ENCODE peak calls at places on chromosome 22, in five cellular contexts. T, R, E, G and D are unnamed samples.

GRCh38 chr22:22042009-22042408 is 59.4 kb upstream of the TOP3B start:
- DNase-seq in R (no peak), T (no peak), E (no peak), G (no peak), D (no peak)

GRCh38 chr22:41739576-41739975 is 40.3 kb downstream of the MEI1 start:
- DNase-seq in R (no peak), E (no peak), T (no peak), G (no peak), D (no peak)

GRCh38 chr22:37472418-37473006 is 13.7 kb downstream of the MFNG start:
- DNase-seq in R (no peak), T (no peak), E (no peak), G (peak), D (no peak)

GRCh38 chr22:36512333-36512732 is 5.5 kb upstream of the FOXRED2 start:
- DNase-seq in R (no peak), E (no peak), T (no peak), G (no peak), D (no peak)

GRCh38 chr22:49995059-49995412 is 17.5 kb downstream of the IL17REL start:
- DNase-seq in R (no peak), G (no peak), T (no peak), E (no peak), D (no peak)

GRCh38 chr22:27192135-27192900 is 534.9 kb downstream of the MIAT start:
- DNase-seq in E (no peak), R (no peak), T (no peak), G (no peak), D (no peak)

GRCh38 chr22:49213731-49214352 is 613.8 kb downstream of the BRD1 start:
- DNase-seq in G (no peak), T (peak), R (no peak), E (no peak), D (peak)

GRCh38 chr22:46897246-46897623 is 134.8 kb downstream of the TBC1D22A start:
- DNase-seq in E (peak), T (no peak), G (no peak), R (no peak), D (no peak)

GRCh38 chr22:22709719-22710445 is 65.5 kb downstream of the GGTLC2 start:
- DNase-seq in E (peak), G (no peak), T (peak), R (no peak), D (no peak)

GRCh38 chr22:28332410-28332809 is 347.2 kb downstream of the TTC28 start:
- DNase-seq in R (no peak), T (no peak), E (no peak), G (no peak), D (no peak)

GRCh38 chr22:29523761-29524160 is 29.8 kb downstream of the THOC5 start:
- DNase-seq in R (no peak), E (no peak), G (no peak), T (no peak), D (no peak)

GRCh38 chr22:29520851-29521250 is 32.7 kb downstream of the THOC5 start:
- DNase-seq in R (no peak), G (no peak), T (no peak), E (no peak), D (no peak)

GRCh38 chr22:29528144-29528543 is 25.4 kb downstream of the THOC5 start:
- DNase-seq in T (no peak), R (no peak), E (no peak), G (no peak), D (no peak)

GRCh38 chr22:29521526-29521925 is 32.0 kb downstream of the THOC5 start:
- DNase-seq in R (no peak), G (no peak), E (no peak), T (no peak), D (no peak)

GRCh38 chr22:29524440-29525191 is 28.9 kb downstream of the THOC5 start:
- DNase-seq in T (no peak), E (peak), G (peak), R (no peak), D (peak)
- TF ChIP-seq CTCF in T (peak), E (no peak), G (peak), R (no peak), D (peak)

DNA sequence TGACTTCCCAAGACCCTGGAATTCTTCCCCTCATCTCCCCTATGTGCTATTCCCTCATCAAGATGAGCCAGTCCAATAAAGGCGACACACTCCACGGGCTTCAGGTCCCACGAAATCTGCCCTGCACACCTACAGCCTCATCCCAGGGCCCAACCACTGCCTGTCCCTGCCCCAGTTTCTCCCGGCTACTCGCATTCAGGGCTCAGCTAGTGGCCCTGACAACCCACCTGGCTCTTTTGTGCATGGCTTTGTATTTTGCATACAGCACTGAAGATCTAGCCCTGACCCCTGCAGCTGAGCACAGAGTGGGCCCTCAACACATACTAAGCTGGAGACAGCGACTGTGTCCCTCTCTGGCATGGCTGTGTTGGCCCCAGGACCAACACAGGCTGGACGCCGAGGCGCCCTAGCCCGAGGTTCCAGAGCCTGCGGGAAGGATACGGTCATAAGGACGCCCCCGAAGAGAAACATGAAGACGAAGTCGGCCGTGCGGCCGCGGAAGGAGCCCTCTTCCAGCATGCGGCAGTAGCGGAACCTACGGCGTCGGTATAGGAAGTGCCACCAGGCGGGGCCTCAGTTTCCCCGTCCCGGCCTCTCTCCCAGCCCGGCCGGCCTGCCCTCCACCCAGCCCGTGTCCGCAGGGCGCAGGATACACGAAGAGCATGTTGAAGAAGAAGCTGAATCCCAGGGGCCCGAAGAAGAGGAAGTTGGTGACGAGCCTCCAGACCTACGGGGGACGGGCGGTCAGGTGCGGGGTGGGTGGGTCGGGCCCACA is 708 bp downstream of the DERL3 start:
- DNase-seq in T (peak), E (no peak), R (no peak), G (no peak), D (no peak)
- H3K4me3 ChIP-seq in T (peak), E (peak), R (no peak), G (peak), D (peak)

GRCh38 chr22:19988965-19989724 is 27.5 kb downstream of the ARVCF start:
- DNase-seq in G (no peak), R (no peak), E (no peak), T (peak), D (no peak)

GRCh38 chr22:19986410-19987341 is 29.9 kb downstream of the ARVCF start:
- DNase-seq in T (peak), G (peak), R (peak), E (peak), D (peak)

GRCh38 chr22:19989725-19990067 is 26.9 kb downstream of the ARVCF start:
- DNase-seq in E (no peak), T (peak), G (no peak), R (no peak), D (no peak)

GRCh38 chr22:19987394-19988306 is 29.0 kb downstream of the ARVCF start:
- DNase-seq in R (no peak), G (no peak), E (no peak), T (peak), D (no peak)

GRCh38 chr22:19988331-19988808 is 28.3 kb downstream of the ARVCF start:
- DNase-seq in R (no peak), G (no peak), E (no peak), T (peak), D (no peak)
- H3K27ac ChIP-seq in R (no peak), G (no peak), E (no peak), T (no peak), D (peak)

DNA sequence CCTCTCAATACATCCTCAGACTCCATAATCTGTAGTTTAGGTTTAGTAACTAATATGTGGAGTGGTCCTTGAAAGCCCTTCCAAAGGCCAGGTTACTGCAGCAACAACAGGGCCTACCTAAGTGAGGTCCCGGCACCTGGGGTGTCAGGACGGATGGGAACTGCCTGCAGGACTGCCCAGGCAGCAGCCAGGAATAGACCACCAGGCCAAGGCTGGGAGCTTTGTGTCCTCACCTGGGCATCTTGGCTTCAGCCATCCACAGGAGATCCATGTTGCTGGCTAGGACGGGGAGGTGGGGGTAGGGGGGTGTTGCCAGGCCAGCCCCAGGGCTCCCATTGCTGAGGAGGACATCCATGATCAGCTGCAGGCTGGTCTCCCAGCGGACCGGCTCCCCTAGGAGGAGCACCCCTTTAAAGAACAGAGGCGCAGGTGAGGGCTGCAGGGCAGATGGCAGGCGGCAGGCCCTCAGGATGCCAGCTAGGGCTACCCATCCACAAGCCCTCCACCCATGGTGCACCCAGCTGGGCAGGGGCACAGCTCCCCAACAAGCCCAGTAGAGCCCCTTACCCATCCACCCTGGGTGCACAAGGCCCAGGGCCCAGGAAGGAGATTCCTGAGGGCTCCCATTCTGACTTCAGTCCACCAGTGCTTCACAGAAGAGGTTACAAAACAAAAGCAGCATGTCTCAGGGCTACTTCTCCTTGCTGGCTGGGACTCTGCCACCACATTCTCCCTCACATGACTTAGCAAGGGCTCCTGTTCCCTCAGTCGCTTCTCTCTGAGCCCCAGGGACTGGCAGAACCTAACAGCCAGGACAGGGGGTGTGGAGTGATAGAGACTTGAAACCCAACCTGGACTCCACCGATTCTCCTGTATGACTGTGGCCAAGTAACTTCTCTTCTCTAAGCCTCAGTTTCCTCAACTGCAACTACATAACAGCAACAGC is 18.0 kb downstream of the HDHD5 start:
- DNase-seq in R (no peak), G (no peak), E (no peak), T (no peak), D (no peak)
- TF ChIP-seq CTCF in R (no peak), G (no peak), E (no peak), T (no peak), D (no peak)